ENCODE peak calls at places on chromosomes 13 and 19, in four cellular contexts. D is hepatocyte, M is HAP-1, E is A673. A is an unnamed sample. For H3K4me1 and H3K36me3, the result is how much of the 10 kb centered on the place peaks cover.

GRCh38 chr13:99386911-99387788 is 80.0 kb upstream of the GPR183 start:
- DNase-seq in M (no peak), E (peak), D (no peak), A (peak)

GRCh38 chr19:53192771-53193533 is at the start of gene ZNF665:
- DNase-seq in M (peak), D (peak), E (peak), A (peak)

GRCh38 chr19:32543107-32543900 is 37.7 kb upstream of the PDCD5 start:
- DNase-seq in M (no peak), D (no peak), E (no peak), A (peak)

GRCh38 chr19:12773571-12773970 is 1.8 kb downstream of the HOOK2 start:
- DNase-seq in D (no peak), E (no peak), M (no peak), A (peak)

GRCh38 chr13:73984949-73985691 is 149.1 kb downstream of the KLF12 start:
- DNase-seq in D (no peak), E (no peak), M (no peak), A (no peak)

GRCh38 chr13:110713981-110714797 is 689 bp downstream of the ING1 start:
- DNase-seq in E (peak), M (peak), D (peak), A (peak)

GRCh38 chr19:1365964-1366695 is 17.6 kb upstream of the NDUFS7 start:
- DNase-seq in D (no peak), E (no peak), M (no peak), A (no peak)

GRCh38 chr13:24162604-24163003 is 2.1 kb downstream of the SPATA13 start:
- DNase-seq in M (no peak), E (no peak), D (no peak), A (no peak)

GRCh38 chr19:47663911-47664771 is 49.1 kb upstream of the EHD2 start:
- DNase-seq in M (no peak), E (no peak), D (peak), A (no peak)

GRCh38 chr19:51330366-51330765 is 11.6 kb downstream of the VSIG10L start:
- DNase-seq in M (no peak), E (no peak), D (no peak), A (no peak)

GRCh38 chr19:32224371-32225244 is 120.8 kb upstream of the ZNF507 start:
- DNase-seq in D (peak), E (peak), M (peak), A (peak)

GRCh38 chr13:74464656-74465055 is 330.5 kb upstream of the KLF12 start:
- DNase-seq in D (peak), E (peak), M (no peak), A (peak)

GRCh38 chr19:50710094-50710493 is 9.5 kb downstream of the SHANK1 start:
- DNase-seq in M (no peak), E (peak), D (no peak), A (no peak)

GRCh38 chr19:7699422-7700127 is 2.4 kb downstream of the FCER2 start:
- DNase-seq in D (no peak), M (no peak), E (no peak), A (no peak)

GRCh38 chr13:48772908-48773307 is 119.2 kb downstream of the CYSLTR2 start:
- DNase-seq in M (no peak), E (no peak), D (no peak), A (no peak)
- H3K4me1 ChIP-seq in M (under half), E (under half), D (under half), A (under half)

GRCh38 chr19:39424934-39425333 is 10.8 kb downstream of the RPS16 start:
- DNase-seq in E (no peak), D (no peak), M (no peak), A (no peak)
- H3K36me3 ChIP-seq in E (under half), D (under half), M (under half), A (under half)

GRCh38 chr19:16657384-16657783 is 2.6 kb downstream of the SMIM7 start:
- DNase-seq in E (no peak), D (no peak), M (no peak), A (no peak)

GRCh38 chr19:16660763-16661479 is at the start of gene TMEM38A:
- DNase-seq in M (peak), E (peak), D (peak), A (peak)

GRCh38 chr19:16659832-16660708 is at the start of gene SMIM7:
- DNase-seq in M (peak), E (peak), D (peak), A (peak)

GRCh38 chr19:16659464-16659831 is 496 bp downstream of the SMIM7 start:
- DNase-seq in D (no peak), E (no peak), M (no peak), A (peak)

GRCh38 chr19:16661480-16662034 is 618 bp downstream of the TMEM38A start:
- DNase-seq in M (no peak), E (no peak), D (peak), A (peak)
- H3K4me1 ChIP-seq in M (under half), E (under half), D (under half), A (under half)

GRCh38 chr13:45335397-45336024 is 5.5 kb downstream of the TPT1 start:
- DNase-seq in D (no peak), E (no peak), M (no peak), A (no peak)
- H3K36me3 ChIP-seq in D (under half), E (half or more), M (half or more), A (half or more)

DNA sequence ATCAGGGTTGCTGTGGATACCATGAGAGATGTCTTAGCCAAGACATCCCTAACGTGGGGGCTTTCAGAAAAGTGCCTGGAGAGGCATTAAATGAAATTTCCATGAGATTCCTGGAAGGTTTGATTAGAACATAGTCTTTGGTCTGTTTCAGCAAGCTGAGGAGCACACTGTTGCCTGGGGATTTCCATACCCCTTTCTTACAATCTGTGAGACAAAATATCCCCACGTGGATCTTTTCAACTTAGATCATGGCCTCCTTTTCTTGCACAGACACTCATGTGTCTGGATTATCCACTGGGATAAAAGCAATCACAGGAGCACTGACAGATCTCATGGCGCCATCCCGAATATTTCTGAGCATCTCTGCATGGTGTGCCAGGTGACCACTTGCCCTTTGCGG is 41.7 kb downstream of the GPR12 start:
- DNase-seq in M (no peak), E (no peak), D (no peak), A (no peak)
- H3K4me1 ChIP-seq in M (under half), E (under half), D (under half), A (under half)